ENCODE peak calls at places on chromosomes 1 and 21, in four cellular contexts. O, G, Q and J are unnamed samples.

GRCh38 chr1:178594133-178594532 is 81.2 kb downstream of the TEX35 start:
- DNase-seq in O (no peak), G (no peak), Q (no peak), J (no peak)

GRCh38 chr1:64923294-64923718 is 43.0 kb downstream of the JAK1 start:
- DNase-seq in O (peak), G (no peak), Q (no peak), J (no peak)

GRCh38 chr1:24110642-24111263 is 1.2 kb downstream of the MYOM3 start:
- DNase-seq in O (no peak), G (no peak), Q (no peak), J (no peak)

GRCh38 chr1:201128962-201129361 is 2.0 kb upstream of the ASCL5 start:
- DNase-seq in O (no peak), G (no peak), Q (no peak), J (no peak)

GRCh38 chr1:8947127-8947691 is 1.5 kb downstream of the CA6 start:
- DNase-seq in O (no peak), G (no peak), Q (no peak), J (no peak)

GRCh38 chr1:163174524-163175437 is 27.9 kb downstream of the RGS5 start:
- DNase-seq in O (peak), G (peak), Q (peak), J (peak)

GRCh38 chr1:43934279-43934985 is 831 bp downstream of the ARTN start:
- DNase-seq in O (no peak), G (no peak), Q (peak), J (peak)

GRCh38 chr21:34166468-34166867 is 93.1 kb downstream of the MRPS6 start:
- DNase-seq in O (no peak), G (no peak), Q (no peak), J (no peak)

GRCh38 chr1:62076286-62076685 is 118.4 kb upstream of the L1TD1 start:
- DNase-seq in O (peak), G (no peak), Q (peak), J (no peak)

DNA sequence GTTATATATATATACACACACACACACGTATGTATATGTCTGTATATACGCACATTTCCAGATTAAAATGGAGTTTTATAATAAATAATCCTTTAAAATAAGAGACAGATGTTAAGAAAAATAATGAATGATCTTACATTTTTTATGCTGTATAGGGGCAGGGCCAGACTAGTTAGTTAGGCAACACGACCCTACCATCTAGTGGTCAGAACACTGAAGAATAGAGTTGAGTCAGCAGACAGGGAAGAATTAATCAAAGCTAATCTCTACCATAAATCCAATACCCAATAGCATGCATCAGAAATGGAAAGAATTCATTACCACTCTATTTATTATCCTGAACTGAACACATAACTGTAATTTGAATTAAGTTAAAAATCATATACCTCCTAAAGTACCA is 156.7 kb downstream of the BRINP3 start:
- DNase-seq in O (peak), G (no peak), Q (peak), J (no peak)
- TF ChIP-seq CTCF in O (peak), G (no peak), Q (peak), J (no peak)

GRCh38 chr1:219664310-219665029 is 51.6 kb upstream of the ZC3H11B start:
- DNase-seq in O (no peak), G (no peak), Q (no peak), J (no peak)

GRCh38 chr1:219659005-219659632 is 46.2 kb upstream of the ZC3H11B start:
- DNase-seq in O (peak), G (no peak), Q (no peak), J (peak)

GRCh38 chr1:219661464-219662092 is 48.7 kb upstream of the ZC3H11B start:
- DNase-seq in O (no peak), G (no peak), Q (no peak), J (no peak)

GRCh38 chr1:219659682-219660081 is 46.8 kb upstream of the ZC3H11B start:
- DNase-seq in O (peak), G (no peak), Q (no peak), J (peak)

DNA sequence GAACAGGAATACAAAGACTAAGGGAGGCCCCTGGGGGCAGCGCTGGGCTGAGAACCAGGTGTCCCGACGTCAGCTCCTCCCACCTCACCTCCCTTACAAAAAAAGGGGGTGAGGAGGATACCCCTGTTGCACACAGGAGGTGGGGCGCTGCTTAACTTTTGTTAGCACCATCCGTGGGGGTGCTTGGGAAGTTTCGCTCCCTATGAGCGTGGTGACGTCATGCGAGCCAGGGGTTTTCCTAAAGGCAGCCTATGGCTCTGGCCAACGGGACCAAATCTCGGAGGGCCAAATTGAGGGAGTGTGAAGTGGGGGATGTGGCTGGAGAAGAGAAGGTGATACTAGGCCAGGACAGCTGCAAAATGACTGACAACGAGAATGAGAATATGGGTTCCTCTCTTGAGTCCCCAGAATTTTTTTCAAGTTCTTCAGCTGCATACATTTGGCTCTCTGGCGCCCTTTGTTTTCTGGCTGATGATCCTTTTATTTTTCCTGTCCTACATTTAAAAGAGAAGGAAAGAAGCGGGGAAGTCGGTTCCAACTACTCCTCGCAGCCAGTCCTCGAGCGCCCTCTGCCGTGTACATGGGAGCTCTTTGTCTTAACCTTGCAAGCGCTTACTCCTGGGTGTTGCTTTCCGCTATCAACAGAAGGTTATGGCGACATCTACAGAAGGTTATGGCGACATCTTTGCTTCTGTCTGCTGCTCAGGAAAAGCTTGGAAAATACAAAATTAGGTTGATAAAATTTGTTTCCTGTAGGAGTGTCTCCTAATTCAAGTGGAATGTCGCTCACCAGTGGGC is 48.0 kb upstream of the ZC3H11B start:
- DNase-seq in O (peak), G (peak), Q (peak), J (peak)
- H3K4me3 ChIP-seq in O (peak), G (no peak), Q (no peak), J (no peak)

DNA sequence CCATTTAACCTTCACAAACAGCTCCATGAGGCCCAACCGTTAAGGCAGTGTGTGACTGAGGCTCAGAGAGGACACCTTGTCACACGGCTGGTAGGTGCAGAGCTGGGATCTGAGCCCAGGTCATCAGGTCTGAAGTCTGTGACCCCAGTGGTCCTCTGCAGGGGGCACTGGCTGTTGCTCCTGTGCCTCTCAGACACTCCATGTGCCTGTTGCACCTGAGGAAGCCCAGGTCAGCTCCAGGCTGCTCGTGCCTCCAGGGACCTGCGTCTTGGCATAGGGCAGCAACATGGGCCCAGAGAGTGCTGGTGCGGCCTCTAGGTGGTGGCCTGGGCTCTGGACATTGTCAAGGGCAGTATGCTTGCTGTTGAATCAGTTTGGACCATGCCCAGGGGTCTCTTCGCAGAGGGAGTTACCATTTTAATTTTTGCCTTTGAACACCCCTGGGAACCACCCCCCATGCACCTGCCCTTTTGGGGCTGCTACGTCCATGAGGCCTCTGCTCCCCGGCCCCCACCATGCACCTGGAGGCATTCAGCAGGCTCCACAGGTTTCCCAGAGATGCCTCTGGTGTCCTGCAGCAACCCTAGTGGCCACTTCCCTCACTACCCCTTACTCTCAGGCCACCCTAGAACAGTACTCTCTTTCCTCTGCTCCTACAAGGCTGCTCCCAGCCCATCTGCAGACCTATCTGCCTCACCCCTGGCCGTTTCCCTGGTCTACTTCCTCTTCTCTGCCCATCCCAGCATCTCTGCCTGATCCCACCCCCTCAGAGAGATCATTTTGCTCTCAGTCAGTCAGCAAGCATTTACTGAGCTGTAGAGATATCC is 25.2 kb upstream of the EPS8L3 start:
- DNase-seq in O (no peak), G (no peak), Q (peak), J (no peak)
- TF ChIP-seq CTCF in O (peak), G (no peak), Q (peak), J (peak)

DNA sequence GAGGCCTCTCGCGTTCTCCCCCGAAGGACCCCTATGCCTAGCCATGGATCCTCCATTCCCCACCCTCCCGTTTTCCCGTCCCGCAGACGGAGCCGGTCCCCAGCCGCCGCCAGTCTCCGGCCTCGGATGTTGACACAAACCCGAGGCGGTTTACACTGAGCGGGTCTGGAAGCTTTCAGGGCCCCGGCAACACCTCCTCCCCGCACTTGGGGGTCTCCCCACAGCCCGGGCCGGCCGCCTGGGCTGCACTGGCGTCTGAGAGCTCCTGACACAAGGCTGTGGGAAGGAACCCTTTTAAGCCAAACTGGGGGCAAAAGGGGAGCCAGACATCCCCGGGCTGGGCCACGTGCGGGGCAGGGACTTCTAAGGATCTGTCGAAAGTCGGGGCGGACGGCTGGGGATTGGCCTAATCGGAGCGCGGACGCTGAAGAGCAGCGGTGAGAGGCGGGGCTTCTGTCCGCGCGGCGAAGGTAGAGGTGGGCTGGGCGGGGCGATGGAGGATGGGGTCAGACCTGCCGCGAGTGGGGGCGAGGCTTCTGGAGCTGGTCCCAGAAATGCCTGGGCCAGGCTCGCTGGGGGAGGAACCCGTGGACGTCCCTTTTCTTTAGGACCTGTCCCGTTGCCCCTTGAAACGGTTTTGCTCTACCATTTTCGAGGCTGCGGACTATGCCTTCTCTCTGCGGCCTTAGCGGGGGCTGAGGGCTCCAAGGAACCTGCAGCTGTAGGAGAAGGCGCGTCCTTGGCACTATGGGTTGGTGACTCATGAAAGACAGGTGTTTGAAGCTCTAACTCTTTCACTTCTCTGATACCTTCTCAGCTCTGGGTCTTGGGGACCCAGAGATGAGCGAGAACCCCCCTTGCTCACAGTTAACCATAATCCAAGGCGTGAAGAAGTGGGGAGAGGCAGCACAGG is 1.2 kb upstream of the HPCAL4 start:
- DNase-seq in O (no peak), G (no peak), Q (no peak), J (no peak)
- H3K4me3 ChIP-seq in O (peak), G (no peak), Q (no peak), J (no peak)

DNA sequence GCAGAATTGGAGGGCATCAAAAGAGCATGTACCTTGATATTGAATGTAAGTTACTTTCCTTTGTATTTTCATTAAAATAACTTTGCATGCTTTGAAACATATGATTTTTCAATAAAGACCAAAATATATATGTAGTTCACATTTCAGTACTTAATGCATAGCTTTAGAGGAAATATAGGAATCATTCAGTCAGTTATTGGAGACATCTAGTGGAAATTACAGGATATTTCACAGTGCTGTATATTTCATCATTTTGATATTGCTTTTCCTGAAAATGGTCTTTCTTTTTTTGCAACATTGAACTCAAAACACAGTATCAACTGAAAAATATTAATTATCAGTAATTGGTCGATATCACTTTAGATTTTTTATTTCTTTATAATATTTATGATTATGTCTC is 375.8 kb downstream of the NCAM2 start:
- DNase-seq in O (no peak), G (no peak), Q (no peak), J (no peak)
- TF ChIP-seq CTCF in O (peak), G (no peak), Q (peak), J (no peak)

GRCh38 chr1:202343652-202344349 is 2.1 kb upstream of the UBE2T start:
- DNase-seq in O (no peak), G (no peak), Q (peak), J (peak)
- H3K4me3 ChIP-seq in O (no peak), G (no peak), Q (no peak), J (peak)

DNA sequence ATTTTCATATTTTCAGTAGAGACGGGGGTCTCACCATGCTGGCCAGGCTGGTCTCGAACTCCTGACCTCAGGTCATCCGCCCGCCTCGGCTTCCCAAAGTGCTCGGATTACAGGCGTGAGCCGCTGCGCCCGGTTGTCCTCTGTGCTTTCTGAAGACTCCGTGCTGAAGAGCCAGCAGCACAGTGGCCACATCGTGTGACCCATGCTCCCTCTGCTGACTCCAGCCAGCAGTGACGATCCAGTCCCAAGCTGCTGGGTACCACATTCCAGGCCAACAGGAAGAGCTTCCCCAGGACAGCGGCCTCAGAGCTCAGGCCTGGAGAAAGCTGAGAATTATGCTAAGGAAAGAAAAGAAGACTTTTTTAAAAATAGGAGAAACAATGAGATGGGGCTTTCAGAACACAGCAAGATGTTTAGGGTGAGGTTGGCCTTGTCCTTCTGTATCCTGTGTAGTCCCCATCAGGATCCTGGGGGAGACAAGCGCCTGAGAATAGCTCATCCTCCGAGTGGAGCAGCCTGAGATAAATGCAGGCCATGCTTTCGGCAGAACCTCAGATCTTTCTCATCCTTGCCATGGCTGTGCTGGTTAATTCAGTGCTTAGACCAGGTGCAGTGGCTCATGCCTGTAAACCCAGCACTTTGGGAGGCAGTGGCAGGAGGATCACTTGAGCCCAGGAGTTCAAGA is 207.1 kb downstream of the SLC35F3 start:
- DNase-seq in O (peak), G (no peak), Q (peak), J (no peak)
- TF ChIP-seq CTCF in O (peak), G (no peak), Q (peak), J (no peak)

GRCh38 chr1:160018900-160019299 is 12.9 kb downstream of the PIGM start:
- DNase-seq in O (peak), G (no peak), Q (no peak), J (no peak)
- H3K4me3 ChIP-seq in O (no peak), G (no peak), Q (no peak), J (no peak)